ENCODE peak calls at places on chromosomes 16 and 17, in five cellular contexts. E is NCI-H1417 treated with DMSO at 0.1 percent for 48 hours; V is stimulated activated CD8-positive, alpha-beta memory T cell treated with anti-CD3 and anti-CD28 coated beads, Interleukin-2, amount 100 ng/mL, for 48 hours; I is COR-L47; F is endothelial cell. N is an unnamed sample.

GRCh38 chr17:82593590-82594087 is 54.6 kb downstream of the WDR45B start:
- DNase-seq in E (no peak), F (no peak), I (no peak), V (no peak), N (no peak)

GRCh38 chr17:81049973-81050551 is 15.1 kb downstream of the BAIAP2 start:
- DNase-seq in E (no peak), V (no peak), F (no peak), I (no peak), N (no peak)

GRCh38 chr17:39658346-39658745 is 6.8 kb upstream of the TCAP start:
- DNase-seq in F (no peak), V (no peak), E (no peak), I (no peak), N (no peak)

GRCh38 chr16:47064775-47065174 is 79.0 kb downstream of the NETO2 start:
- DNase-seq in V (no peak), E (no peak), F (no peak), I (no peak), N (no peak)

GRCh38 chr16:57663917-57664661 is 4.0 kb upstream of the ADGRG3 start:
- DNase-seq in E (no peak), I (no peak), F (no peak), V (no peak), N (no peak)

GRCh38 chr16:35399133-35399532 is 1939.7 kb downstream of the TP53TG3F start:
- DNase-seq in V (no peak), I (no peak), F (no peak), E (no peak), N (no peak)

GRCh38 chr16:46929378-46930332 is 43.8 kb downstream of the DNAJA2 start:
- DNase-seq in V (peak), F (peak), I (no peak), E (no peak), N (peak)

GRCh38 chr17:73261952-73262675 is 434 bp upstream of the CPSF4L start:
- DNase-seq in V (no peak), F (no peak), I (peak), E (no peak), N (peak)

GRCh38 chr16:56637814-56638750 is at the start of gene MT1A:
- DNase-seq in I (no peak), V (no peak), E (no peak), F (no peak), N (peak)

GRCh38 chr16:68592466-68593337 is 52.4 kb upstream of the CDH3 start:
- DNase-seq in F (no peak), V (no peak), I (no peak), E (no peak), N (no peak)

GRCh38 chr17:40312131-40312731 is 3.3 kb downstream of the RARA start:
- DNase-seq in V (no peak), I (no peak), F (no peak), E (no peak), N (no peak)

GRCh38 chr16:85986931-85987749 is 88.2 kb downstream of the IRF8 start:
- DNase-seq in F (peak), I (no peak), E (no peak), V (no peak), N (peak)

GRCh38 chr16:87945351-87946042 is 5.7 kb upstream of the BANP start:
- DNase-seq in I (peak), E (peak), V (no peak), F (no peak), N (no peak)

GRCh38 chr16:19717319-19717718 is 708 bp downstream of the KNOP1 start:
- DNase-seq in F (no peak), E (no peak), I (no peak), V (no peak), N (no peak)

GRCh38 chr17:69473801-69474170 is 59.3 kb downstream of the MAP2K6 start:
- DNase-seq in I (no peak), F (no peak), V (no peak), E (no peak), N (no peak)

GRCh38 chr17:49926886-49927285 is 42.1 kb upstream of the DLX4 start:
- DNase-seq in V (no peak), E (no peak), I (no peak), F (no peak), N (no peak)

GRCh38 chr17:39717660-39718059 is 12.7 kb downstream of the MIEN1 start:
- DNase-seq in E (no peak), F (no peak), V (no peak), I (no peak), N (no peak)

GRCh38 chr17:56510554-56511342 is 82.8 kb upstream of the NOG start:
- DNase-seq in I (no peak), F (no peak), V (no peak), E (no peak), N (no peak)

GRCh38 chr17:56119191-56119590 is 34.1 kb upstream of the ANKFN1 start:
- DNase-seq in V (no peak), E (no peak), F (no peak), I (no peak), N (no peak)

GRCh38 chr17:17421346-17422216 is 55.2 kb upstream of the MED9 start:
- DNase-seq in I (no peak), F (no peak), V (no peak), E (no peak), N (no peak)

GRCh38 chr16:84144301-84144858 is 597 bp downstream of the HSDL1 start:
- DNase-seq in F (peak), E (no peak), V (peak), I (peak), N (peak)

GRCh38 chr16:49856741-49857330 is 924 bp upstream of the ZNF423 start:
- DNase-seq in I (peak), V (no peak), F (peak), E (no peak), N (peak)

GRCh38 chr17:36937001-36937960 is at the start of gene LHX1:
- DNase-seq in F (no peak), V (no peak), E (no peak), I (no peak), N (no peak)

GRCh38 chr16:82629441-82630027 is 2.8 kb downstream of the CDH13 start:
- DNase-seq in V (no peak), F (no peak), I (no peak), E (no peak), N (no peak)

GRCh38 chr17:67478266-67479118 is 101.4 kb downstream of the PITPNC1 start:
- DNase-seq in F (no peak), E (no peak), V (no peak), I (no peak), N (no peak)

GRCh38 chr17:19335951-19336631 is 26.4 kb downstream of the B9D1 start:
- DNase-seq in I (no peak), V (no peak), F (no peak), E (no peak), N (no peak)

GRCh38 chr16:48526058-48526957 is 83.7 kb downstream of the N4BP1 start:
- DNase-seq in I (peak), F (no peak), V (peak), E (no peak), N (peak)

GRCh38 chr17:16945513-16946201 is 26.3 kb downstream of the TNFRSF13B start:
- DNase-seq in F (no peak), E (no peak), I (no peak), V (no peak), N (no peak)

GRCh38 chr16:23549938-23550337 is 7.2 kb downstream of the EARS2 start:
- DNase-seq in V (no peak), E (no peak), F (no peak), I (no peak), N (no peak)

GRCh38 chr16:18839555-18839954 is 38.2 kb upstream of the ARL6IP1 start:
- DNase-seq in E (no peak), F (no peak), V (no peak), I (no peak), N (peak)

GRCh38 chr17:2177235-2177811 is 122.4 kb downstream of the HIC1 start:
- DNase-seq in I (peak), F (no peak), E (no peak), V (no peak), N (no peak)